ENCODE peak calls at places on chromosomes 2 and 18, in ten cellular contexts. Q is CD14-positive monocyte; Z is HFFc6; K is NCI-H2081 treated with DMSO at 0.1 percent for 48 hours; H is ELR; Y is kidney tubule cell; A is DMS79 treated with DMSO at 0.1 percent for 48 hours; S is G401; W is central memory CD4-positive, alpha-beta T cell; X is nephron progenitor cell. T is an unnamed sample.

GRCh38 chr2:227889336-227889735 is 17.9 kb downstream of the DAW1 start:
- DNase-seq in Q (no peak), Z (no peak), K (no peak), H (no peak), Y (no peak), A (peak), S (no peak), W (no peak), X (no peak), T (no peak)

GRCh38 chr2:37582911-37583310 is 88.5 kb downstream of the CDC42EP3 start:
- DNase-seq in Q (no peak), Z (no peak), K (peak), H (no peak), Y (no peak), A (no peak), S (no peak), W (peak), X (no peak), T (no peak)

GRCh38 chr2:204170419-204170818 is 233.9 kb downstream of the ICOS start:
- DNase-seq in Q (no peak), Z (no peak), K (no peak), H (no peak), Y (no peak), A (no peak), S (no peak), W (no peak), X (no peak), T (no peak)

GRCh38 chr2:232385660-232386489 is 7.3 kb downstream of the ALPP start:
- DNase-seq in Q (no peak), Z (peak), K (no peak), H (peak), Y (peak), A (peak), S (peak), W (no peak), X (no peak), T (no peak)

GRCh38 chr2:104854507-104855173 is 725 bp downstream of the POU3F3 start:
- DNase-seq in Q (no peak), Z (no peak), K (no peak), H (no peak), Y (peak), A (peak), S (no peak), W (no peak), X (peak), T (no peak)

GRCh38 chr18:70294471-70295191 is 5.8 kb downstream of the SOCS6 start:
- DNase-seq in Q (no peak), Z (no peak), K (no peak), H (no peak), Y (no peak), A (no peak), S (no peak), W (no peak), X (no peak), T (no peak)

GRCh38 chr2:155748126-155748525 is 584.4 kb downstream of the NR4A2 start:
- DNase-seq in Q (no peak), Z (no peak), K (no peak), H (no peak), Y (no peak), A (no peak), S (no peak), W (no peak), X (no peak), T (no peak)

GRCh38 chr2:146814971-146815370 is 1029.9 kb upstream of the ACVR2A start:
- DNase-seq in Q (no peak), Z (no peak), K (no peak), H (peak), Y (peak), A (no peak), S (no peak), W (no peak), X (no peak), T (no peak)

GRCh38 chr2:219851801-219852481 is 224.5 kb downstream of the SLC4A3 start:
- DNase-seq in Q (no peak), Z (peak), K (no peak), H (peak), Y (peak), A (no peak), S (no peak), W (no peak), X (peak), T (peak)

GRCh38 chr2:211899871-211900482 is 638.6 kb downstream of the ERBB4 start:
- DNase-seq in Q (no peak), Z (no peak), K (no peak), H (no peak), Y (no peak), A (peak), S (no peak), W (no peak), X (no peak), T (no peak)

GRCh38 chr2:105078906-105079305 is 41.0 kb downstream of the MRPS9 start:
- DNase-seq in Q (no peak), Z (no peak), K (no peak), H (no peak), Y (no peak), A (no peak), S (no peak), W (no peak), X (no peak), T (no peak)

GRCh38 chr18:991441-991840 is 86.8 kb downstream of the ADCYAP1 start:
- DNase-seq in Q (no peak), Z (no peak), K (no peak), H (no peak), Y (no peak), A (no peak), S (no peak), W (no peak), X (no peak), T (no peak)

GRCh38 chr2:26462511-26463251 is 15.2 kb downstream of the OTOF start:
- DNase-seq in Q (no peak), Z (peak), K (no peak), H (peak), Y (peak), A (no peak), S (no peak), W (no peak), X (peak), T (no peak)

GRCh38 chr2:217402622-217403383 is 542.9 kb upstream of the TNP1 start:
- DNase-seq in Q (no peak), Z (no peak), K (no peak), H (peak), Y (peak), A (peak), S (peak), W (no peak), X (no peak), T (peak)

GRCh38 chr2:123696799-123697410 is 328.2 kb upstream of the CNTNAP5 start:
- DNase-seq in Q (no peak), Z (no peak), K (no peak), H (no peak), Y (no peak), A (no peak), S (no peak), W (no peak), X (no peak), T (no peak)

GRCh38 chr18:4068552-4069158 is 386.5 kb downstream of the DLGAP1 start:
- DNase-seq in Q (no peak), Z (peak), K (no peak), H (peak), Y (peak), A (peak), S (peak), W (no peak), X (peak), T (no peak)

GRCh38 chr18:58596265-58596681 is 32.6 kb downstream of the ALPK2 start:
- DNase-seq in Q (no peak), Z (no peak), K (no peak), H (no peak), Y (no peak), A (no peak), S (peak), W (no peak), X (no peak), T (no peak)

GRCh38 chr2:182432051-182432450 is 5.2 kb upstream of the PDE1A start:
- DNase-seq in Q (no peak), Z (no peak), K (no peak), H (no peak), Y (no peak), A (no peak), S (no peak), W (no peak), X (no peak), T (no peak)

GRCh38 chr18:68267583-68267982 is 447.3 kb downstream of the TMX3 start:
- DNase-seq in Q (no peak), Z (peak), K (no peak), H (peak), Y (peak), A (no peak), S (no peak), W (no peak), X (no peak), T (no peak)

GRCh38 chr2:105812180-105813044 is 67.7 kb downstream of the NCK2 start:
- DNase-seq in Q (no peak), Z (no peak), K (no peak), H (peak), Y (peak), A (peak), S (peak), W (no peak), X (no peak), T (peak)

GRCh38 chr2:26273501-26273900 is 28.8 kb downstream of the HADHB start:
- DNase-seq in Q (no peak), Z (no peak), K (no peak), H (no peak), Y (peak), A (no peak), S (no peak), W (no peak), X (no peak), T (no peak)

GRCh38 chr2:152537252-152537651 is 180.0 kb downstream of the PRPF40A start:
- DNase-seq in Q (no peak), Z (no peak), K (no peak), H (no peak), Y (no peak), A (no peak), S (no peak), W (no peak), X (no peak), T (no peak)

GRCh38 chr18:49548266-49548665 is 13.6 kb upstream of the LIPG start:
- DNase-seq in Q (no peak), Z (peak), K (no peak), H (peak), Y (peak), A (no peak), S (no peak), W (no peak), X (no peak), T (no peak)

GRCh38 chr2:207061181-207061580 is 104.6 kb downstream of the KLF7 start:
- DNase-seq in Q (no peak), Z (no peak), K (no peak), H (no peak), Y (no peak), A (no peak), S (no peak), W (no peak), X (no peak), T (no peak)

GRCh38 chr2:203814661-203815540 is 52.7 kb upstream of the CTLA4 start:
- DNase-seq in Q (peak), Z (peak), K (peak), H (peak), Y (peak), A (peak), S (peak), W (peak), X (peak), T (peak)

GRCh38 chr2:71888741-71889445 is 258.8 kb downstream of the CYP26B1 start:
- DNase-seq in Q (no peak), Z (peak), K (no peak), H (peak), Y (peak), A (no peak), S (no peak), W (no peak), X (no peak), T (no peak)

GRCh38 chr18:58005885-58006523 is 38.0 kb upstream of the NEDD4L start:
- DNase-seq in Q (no peak), Z (peak), K (no peak), H (peak), Y (peak), A (no peak), S (no peak), W (no peak), X (no peak), T (no peak)

GRCh38 chr2:39623916-39624315 is 41.8 kb upstream of the TMEM178A start:
- DNase-seq in Q (no peak), Z (no peak), K (no peak), H (no peak), Y (no peak), A (peak), S (peak), W (no peak), X (no peak), T (no peak)

GRCh38 chr2:73175663-73176204 is 26.6 kb upstream of the NOTO start:
- DNase-seq in Q (peak), Z (peak), K (peak), H (peak), Y (peak), A (peak), S (peak), W (peak), X (peak), T (peak)

GRCh38 chr2:15480552-15480951 is 80.6 kb downstream of the NBAS start:
- DNase-seq in Q (no peak), Z (no peak), K (no peak), H (no peak), Y (no peak), A (no peak), S (no peak), W (no peak), X (no peak), T (no peak)

GRCh38 chr2:71791051-71791450 is 337.7 kb downstream of the DYSF start:
- DNase-seq in Q (no peak), Z (no peak), K (no peak), H (no peak), Y (no peak), A (no peak), S (no peak), W (no peak), X (no peak), T (no peak)

GRCh38 chr2:171703574-171704347 is 16.5 kb downstream of the DYNC1I2 start:
- DNase-seq in Q (no peak), Z (peak), K (no peak), H (peak), Y (peak), A (no peak), S (peak), W (no peak), X (no peak), T (no peak)

GRCh38 chr2:23475473-23475872 is 90.5 kb downstream of the KLHL29 start:
- DNase-seq in Q (no peak), Z (no peak), K (no peak), H (no peak), Y (no peak), A (no peak), S (no peak), W (no peak), X (no peak), T (no peak)

GRCh38 chr2:227576812-227577211 is 21.9 kb upstream of the SCYGR2 start:
- DNase-seq in Q (no peak), Z (no peak), K (no peak), H (no peak), Y (no peak), A (no peak), S (no peak), W (no peak), X (no peak), T (no peak)

GRCh38 chr2:1495676-1496393 is 82.6 kb downstream of the TPO start:
- DNase-seq in Q (no peak), Z (no peak), K (no peak), H (no peak), Y (no peak), A (no peak), S (no peak), W (no peak), X (no peak), T (no peak)

GRCh38 chr2:12918841-12919445 is 202.2 kb downstream of the TRIB2 start:
- DNase-seq in Q (no peak), Z (peak), K (no peak), H (no peak), Y (no peak), A (no peak), S (peak), W (no peak), X (no peak), T (peak)

GRCh38 chr2:121617042-121617599 is 32.1 kb downstream of the CLASP1 start:
- DNase-seq in Q (no peak), Z (no peak), K (no peak), H (no peak), Y (peak), A (no peak), S (no peak), W (no peak), X (no peak), T (no peak)